ENCODE peak calls at places on chromosomes 12 and 14, in four cellular contexts. One of them, this sample, is unnamed.

GRCh38 chr14:42909659-42910058 is 1303.0 kb downstream of the LRFN5 start:
- DNase-seq in NCI-H1694 treated with DMSO at 0.1 percent for 48 hours: no peak
- DNase-seq in pancreas: no peak
- DNase-seq in stromal cell of bone marrow: no peak
- DNase-seq in this sample: no peak

GRCh38 chr12:19074700-19075099 is 54.8 kb upstream of the PLEKHA5 start:
- DNase-seq in pancreas: no peak
- DNase-seq in NCI-H1694 treated with DMSO at 0.1 percent for 48 hours: no peak
- DNase-seq in stromal cell of bone marrow: no peak
- DNase-seq in this sample: no peak

GRCh38 chr12:107436376-107436775 is 249.2 kb upstream of the PWP1 start:
- DNase-seq in pancreas: no peak
- DNase-seq in stromal cell of bone marrow: no peak
- DNase-seq in NCI-H1694 treated with DMSO at 0.1 percent for 48 hours: no peak
- DNase-seq in this sample: no peak

GRCh38 chr12:107545737-107546363 is 139.7 kb upstream of the PWP1 start:
- DNase-seq in stromal cell of bone marrow: no peak
- DNase-seq in NCI-H1694 treated with DMSO at 0.1 percent for 48 hours: no peak
- DNase-seq in pancreas: no peak
- DNase-seq in this sample: no peak

GRCh38 chr12:31732926-31733548 is 4.2 kb upstream of the AMN1 start:
- DNase-seq in NCI-H1694 treated with DMSO at 0.1 percent for 48 hours: no peak
- DNase-seq in pancreas: no peak
- DNase-seq in stromal cell of bone marrow: peak; percentile 70
- DNase-seq in this sample: peak; percentile 66

GRCh38 chr14:96649327-96649601 is 147.1 kb downstream of the PAPOLA start:
- DNase-seq in stromal cell of bone marrow: no peak
- DNase-seq in NCI-H1694 treated with DMSO at 0.1 percent for 48 hours: no peak
- DNase-seq in pancreas: no peak
- DNase-seq in this sample: no peak

GRCh38 chr12:114812858-114813761 is 129.1 kb upstream of the TBX3 start:
- DNase-seq in stromal cell of bone marrow: no peak
- DNase-seq in NCI-H1694 treated with DMSO at 0.1 percent for 48 hours: no peak
- DNase-seq in pancreas: no peak
- DNase-seq in this sample: no peak

GRCh38 chr12:52798003-52798670 is 2.2 kb upstream of the KRT3 start:
- DNase-seq in stromal cell of bone marrow: peak; percentile 43
- DNase-seq in NCI-H1694 treated with DMSO at 0.1 percent for 48 hours: no peak
- DNase-seq in pancreas: no peak
- DNase-seq in this sample: no peak

GRCh38 chr14:105123266-105123665 is 45.3 kb downstream of the JAG2 start:
- DNase-seq in pancreas: no peak
- DNase-seq in stromal cell of bone marrow: no peak
- DNase-seq in NCI-H1694 treated with DMSO at 0.1 percent for 48 hours: no peak
- DNase-seq in this sample: no peak

GRCh38 chr12:131619736-131620506 is 91.0 kb upstream of the SFSWAP start:
- DNase-seq in NCI-H1694 treated with DMSO at 0.1 percent for 48 hours: no peak
- DNase-seq in stromal cell of bone marrow: no peak
- DNase-seq in pancreas: no peak
- DNase-seq in this sample: no peak

GRCh38 chr12:109932878-109933503 is 32.9 kb downstream of the TCHP start:
- DNase-seq in stromal cell of bone marrow: no peak
- DNase-seq in pancreas: no peak
- DNase-seq in NCI-H1694 treated with DMSO at 0.1 percent for 48 hours: no peak
- DNase-seq in this sample: no peak

GRCh38 chr14:57999471-57999870 is 133.6 kb upstream of the SLC35F4 start:
- DNase-seq in NCI-H1694 treated with DMSO at 0.1 percent for 48 hours: no peak
- DNase-seq in stromal cell of bone marrow: no peak
- DNase-seq in pancreas: no peak
- DNase-seq in this sample: no peak

GRCh38 chr14:105884808-105885281 is 358.5 kb downstream of the TMEM121 start:
- DNase-seq in NCI-H1694 treated with DMSO at 0.1 percent for 48 hours: no peak
- DNase-seq in pancreas: no peak
- DNase-seq in stromal cell of bone marrow: no peak
- DNase-seq in this sample: no peak

GRCh38 chr14:34615507-34615906 is 14.4 kb downstream of the SNX6 start:
- DNase-seq in pancreas: no peak
- DNase-seq in stromal cell of bone marrow: no peak
- DNase-seq in NCI-H1694 treated with DMSO at 0.1 percent for 48 hours: no peak
- DNase-seq in this sample: no peak

This sample was measured in Caco-2.